ENCODE peak calls at places on chromosome 11, in seven cellular contexts. One of them, this sample, is unnamed.
A peak's percentile ranks its signal among the peaks of the same experiment; 100 is the strongest.

GRCh38 chr11:118648291-118648690 is 31.2 kb downstream of the TREH start:
- DNase-seq in cardiac fibroblast: no peak
- DNase-seq in stimulated activated CD4-positive, alpha-beta T cell treated with anti-CD3 and anti-CD28 coated beads, Interleukin-12 subunit alpha, Interleukin-12 subunit beta, amount 100 ng/mL, for 48 hours: no peak
- DNase-seq in frontal cortex: no peak
- DNase-seq in activated naive CD4-positive, alpha-beta T cell treated with Interleukin-2 at 50 U/mL for 16 hours: no peak
- DNase-seq in Calu3: no peak
- DNase-seq in NCI-H748 treated with DMSO at 0.1 percent for 48 hours: no peak
- DNase-seq in this sample: no peak

GRCh38 chr11:93895106-93895862 is 44.9 kb upstream of the VSTM5 start:
- DNase-seq in Calu3: peak; percentile 32
- DNase-seq in activated naive CD4-positive, alpha-beta T cell treated with Interleukin-2 at 50 U/mL for 16 hours: no peak
- DNase-seq in frontal cortex: peak; percentile 40
- DNase-seq in NCI-H748 treated with DMSO at 0.1 percent for 48 hours: peak; percentile 38
- DNase-seq in stimulated activated CD4-positive, alpha-beta T cell treated with anti-CD3 and anti-CD28 coated beads, Interleukin-12 subunit alpha, Interleukin-12 subunit beta, amount 100 ng/mL, for 48 hours: no peak
- DNase-seq in cardiac fibroblast: peak; percentile 80
- DNase-seq in this sample: no peak

GRCh38 chr11:17428261-17428660 is 39.8 kb upstream of the KCNJ11 start:
- DNase-seq in frontal cortex: no peak
- DNase-seq in activated naive CD4-positive, alpha-beta T cell treated with Interleukin-2 at 50 U/mL for 16 hours: no peak
- DNase-seq in stimulated activated CD4-positive, alpha-beta T cell treated with anti-CD3 and anti-CD28 coated beads, Interleukin-12 subunit alpha, Interleukin-12 subunit beta, amount 100 ng/mL, for 48 hours: no peak
- DNase-seq in cardiac fibroblast: no peak
- DNase-seq in Calu3: no peak
- DNase-seq in NCI-H748 treated with DMSO at 0.1 percent for 48 hours: no peak
- DNase-seq in this sample: no peak

GRCh38 chr11:20080032-20080685 is 80.1 kb downstream of the DBX1 start:
- DNase-seq in activated naive CD4-positive, alpha-beta T cell treated with Interleukin-2 at 50 U/mL for 16 hours: no peak
- DNase-seq in NCI-H748 treated with DMSO at 0.1 percent for 48 hours: no peak
- DNase-seq in stimulated activated CD4-positive, alpha-beta T cell treated with anti-CD3 and anti-CD28 coated beads, Interleukin-12 subunit alpha, Interleukin-12 subunit beta, amount 100 ng/mL, for 48 hours: no peak
- DNase-seq in frontal cortex: no peak
- DNase-seq in cardiac fibroblast: no peak
- DNase-seq in Calu3: no peak
- DNase-seq in this sample: no peak

GRCh38 chr11:45736424-45736823 is 68.5 kb upstream of the SLC35C1 start:
- DNase-seq in Calu3: no peak
- DNase-seq in activated naive CD4-positive, alpha-beta T cell treated with Interleukin-2 at 50 U/mL for 16 hours: no peak
- DNase-seq in NCI-H748 treated with DMSO at 0.1 percent for 48 hours: no peak
- DNase-seq in cardiac fibroblast: peak; percentile 71
- DNase-seq in stimulated activated CD4-positive, alpha-beta T cell treated with anti-CD3 and anti-CD28 coated beads, Interleukin-12 subunit alpha, Interleukin-12 subunit beta, amount 100 ng/mL, for 48 hours: no peak
- DNase-seq in frontal cortex: no peak
- DNase-seq in this sample: no peak

GRCh38 chr11:135074397-135074998 is 662.5 kb upstream of the B3GAT1 start:
- DNase-seq in cardiac fibroblast: peak; percentile 2
- DNase-seq in activated naive CD4-positive, alpha-beta T cell treated with Interleukin-2 at 50 U/mL for 16 hours: no peak
- DNase-seq in frontal cortex: no peak
- DNase-seq in stimulated activated CD4-positive, alpha-beta T cell treated with anti-CD3 and anti-CD28 coated beads, Interleukin-12 subunit alpha, Interleukin-12 subunit beta, amount 100 ng/mL, for 48 hours: no peak
- DNase-seq in Calu3: no peak
- DNase-seq in NCI-H748 treated with DMSO at 0.1 percent for 48 hours: no peak
- DNase-seq in this sample: no peak

GRCh38 chr11:126115820-126116319 is 53.2 kb upstream of the CDON start:
- DNase-seq in frontal cortex: peak; percentile 57
- DNase-seq in cardiac fibroblast: peak; percentile 44
- DNase-seq in stimulated activated CD4-positive, alpha-beta T cell treated with anti-CD3 and anti-CD28 coated beads, Interleukin-12 subunit alpha, Interleukin-12 subunit beta, amount 100 ng/mL, for 48 hours: no peak
- DNase-seq in NCI-H748 treated with DMSO at 0.1 percent for 48 hours: peak; percentile 87
- DNase-seq in Calu3: peak; percentile 65
- DNase-seq in activated naive CD4-positive, alpha-beta T cell treated with Interleukin-2 at 50 U/mL for 16 hours: no peak
- DNase-seq in this sample: no peak

GRCh38 chr11:65116370-65117205 is 913 bp downstream of the ZNHIT2 start:
- DNase-seq in cardiac fibroblast: peak; percentile 57
- DNase-seq in NCI-H748 treated with DMSO at 0.1 percent for 48 hours: no peak
- DNase-seq in frontal cortex: no peak
- DNase-seq in stimulated activated CD4-positive, alpha-beta T cell treated with anti-CD3 and anti-CD28 coated beads, Interleukin-12 subunit alpha, Interleukin-12 subunit beta, amount 100 ng/mL, for 48 hours: peak; percentile 67
- DNase-seq in activated naive CD4-positive, alpha-beta T cell treated with Interleukin-2 at 50 U/mL for 16 hours: peak; percentile 72
- DNase-seq in Calu3: peak; percentile 48
- DNase-seq in this sample: no peak

GRCh38 chr11:3959015-3959917 is 103.8 kb downstream of the STIM1 start:
- DNase-seq in NCI-H748 treated with DMSO at 0.1 percent for 48 hours: no peak
- DNase-seq in Calu3: peak; percentile 5
- DNase-seq in stimulated activated CD4-positive, alpha-beta T cell treated with anti-CD3 and anti-CD28 coated beads, Interleukin-12 subunit alpha, Interleukin-12 subunit beta, amount 100 ng/mL, for 48 hours: no peak
- DNase-seq in frontal cortex: no peak
- DNase-seq in activated naive CD4-positive, alpha-beta T cell treated with Interleukin-2 at 50 U/mL for 16 hours: no peak
- DNase-seq in cardiac fibroblast: peak; percentile 87
- DNase-seq in this sample: no peak

GRCh38 chr11:76788661-76789442 is 5.7 kb downstream of the TSKU start:
- DNase-seq in cardiac fibroblast: no peak
- DNase-seq in stimulated activated CD4-positive, alpha-beta T cell treated with anti-CD3 and anti-CD28 coated beads, Interleukin-12 subunit alpha, Interleukin-12 subunit beta, amount 100 ng/mL, for 48 hours: no peak
- DNase-seq in NCI-H748 treated with DMSO at 0.1 percent for 48 hours: no peak
- DNase-seq in Calu3: peak; percentile 93
- DNase-seq in frontal cortex: no peak
- DNase-seq in activated naive CD4-positive, alpha-beta T cell treated with Interleukin-2 at 50 U/mL for 16 hours: no peak
- DNase-seq in this sample: no peak

GRCh38 chr11:123371506-123372297 is 58.4 kb upstream of the GRAMD1B start:
- DNase-seq in frontal cortex: no peak
- DNase-seq in cardiac fibroblast: no peak
- DNase-seq in activated naive CD4-positive, alpha-beta T cell treated with Interleukin-2 at 50 U/mL for 16 hours: no peak
- DNase-seq in Calu3: no peak
- DNase-seq in NCI-H748 treated with DMSO at 0.1 percent for 48 hours: no peak
- DNase-seq in stimulated activated CD4-positive, alpha-beta T cell treated with anti-CD3 and anti-CD28 coated beads, Interleukin-12 subunit alpha, Interleukin-12 subunit beta, amount 100 ng/mL, for 48 hours: no peak
- DNase-seq in this sample: no peak

GRCh38 chr11:8719260-8720190 is 36.9 kb downstream of the RPL27A start:
- DNase-seq in frontal cortex: peak; percentile 42
- DNase-seq in cardiac fibroblast: peak; percentile 95
- DNase-seq in NCI-H748 treated with DMSO at 0.1 percent for 48 hours: no peak
- DNase-seq in stimulated activated CD4-positive, alpha-beta T cell treated with anti-CD3 and anti-CD28 coated beads, Interleukin-12 subunit alpha, Interleukin-12 subunit beta, amount 100 ng/mL, for 48 hours: no peak
- DNase-seq in Calu3: peak; percentile 48
- DNase-seq in activated naive CD4-positive, alpha-beta T cell treated with Interleukin-2 at 50 U/mL for 16 hours: no peak
- DNase-seq in this sample: peak; percentile 27

GRCh38 chr11:126415128-126415527 is 59.6 kb downstream of the ST3GAL4 start:
- DNase-seq in stimulated activated CD4-positive, alpha-beta T cell treated with anti-CD3 and anti-CD28 coated beads, Interleukin-12 subunit alpha, Interleukin-12 subunit beta, amount 100 ng/mL, for 48 hours: no peak
- DNase-seq in frontal cortex: peak; percentile 51
- DNase-seq in Calu3: no peak
- DNase-seq in activated naive CD4-positive, alpha-beta T cell treated with Interleukin-2 at 50 U/mL for 16 hours: no peak
- DNase-seq in cardiac fibroblast: peak; percentile 31
- DNase-seq in NCI-H748 treated with DMSO at 0.1 percent for 48 hours: no peak
- DNase-seq in this sample: peak; percentile 35

GRCh38 chr11:76391811-76392475 is 10.8 kb downstream of the GVQW3 start:
- DNase-seq in NCI-H748 treated with DMSO at 0.1 percent for 48 hours: no peak
- DNase-seq in stimulated activated CD4-positive, alpha-beta T cell treated with anti-CD3 and anti-CD28 coated beads, Interleukin-12 subunit alpha, Interleukin-12 subunit beta, amount 100 ng/mL, for 48 hours: no peak
- DNase-seq in activated naive CD4-positive, alpha-beta T cell treated with Interleukin-2 at 50 U/mL for 16 hours: no peak
- DNase-seq in cardiac fibroblast: no peak
- DNase-seq in Calu3: no peak
- DNase-seq in frontal cortex: no peak
- DNase-seq in this sample: no peak

GRCh38 chr11:76740772-76741171 is 42.4 kb upstream of the TSKU start:
- DNase-seq in frontal cortex: no peak
- DNase-seq in activated naive CD4-positive, alpha-beta T cell treated with Interleukin-2 at 50 U/mL for 16 hours: no peak
- DNase-seq in stimulated activated CD4-positive, alpha-beta T cell treated with anti-CD3 and anti-CD28 coated beads, Interleukin-12 subunit alpha, Interleukin-12 subunit beta, amount 100 ng/mL, for 48 hours: no peak
- DNase-seq in cardiac fibroblast: no peak
- DNase-seq in NCI-H748 treated with DMSO at 0.1 percent for 48 hours: no peak
- DNase-seq in Calu3: no peak
- DNase-seq in this sample: no peak

GRCh38 chr11:72525466-72525865 is 91.1 kb upstream of the CLPB start:
- DNase-seq in Calu3: no peak
- DNase-seq in cardiac fibroblast: no peak
- DNase-seq in NCI-H748 treated with DMSO at 0.1 percent for 48 hours: no peak
- DNase-seq in frontal cortex: no peak
- DNase-seq in stimulated activated CD4-positive, alpha-beta T cell treated with anti-CD3 and anti-CD28 coated beads, Interleukin-12 subunit alpha, Interleukin-12 subunit beta, amount 100 ng/mL, for 48 hours: no peak
- DNase-seq in activated naive CD4-positive, alpha-beta T cell treated with Interleukin-2 at 50 U/mL for 16 hours: no peak
- DNase-seq in this sample: no peak

GRCh38 chr11:21988477-21988876 is 204.4 kb upstream of the ANO5 start:
- DNase-seq in stimulated activated CD4-positive, alpha-beta T cell treated with anti-CD3 and anti-CD28 coated beads, Interleukin-12 subunit alpha, Interleukin-12 subunit beta, amount 100 ng/mL, for 48 hours: no peak
- DNase-seq in frontal cortex: no peak
- DNase-seq in Calu3: no peak
- DNase-seq in NCI-H748 treated with DMSO at 0.1 percent for 48 hours: no peak
- DNase-seq in cardiac fibroblast: peak; percentile 14
- DNase-seq in activated naive CD4-positive, alpha-beta T cell treated with Interleukin-2 at 50 U/mL for 16 hours: no peak
- DNase-seq in this sample: no peak

GRCh38 chr11:104968856-104969776 is 742 bp upstream of the CASP4 start:
- DNase-seq in Calu3: peak; percentile 4
- DNase-seq in frontal cortex: no peak
- DNase-seq in activated naive CD4-positive, alpha-beta T cell treated with Interleukin-2 at 50 U/mL for 16 hours: no peak
- DNase-seq in NCI-H748 treated with DMSO at 0.1 percent for 48 hours: peak; percentile 39
- DNase-seq in cardiac fibroblast: peak; percentile 64
- DNase-seq in stimulated activated CD4-positive, alpha-beta T cell treated with anti-CD3 and anti-CD28 coated beads, Interleukin-12 subunit alpha, Interleukin-12 subunit beta, amount 100 ng/mL, for 48 hours: no peak
- DNase-seq in this sample: no peak

GRCh38 chr11:61022311-61023085 is 51.0 kb downstream of the CD6 start:
- DNase-seq in frontal cortex: peak; percentile 48
- DNase-seq in activated naive CD4-positive, alpha-beta T cell treated with Interleukin-2 at 50 U/mL for 16 hours: peak; percentile 50
- DNase-seq in Calu3: no peak
- DNase-seq in cardiac fibroblast: no peak
- DNase-seq in NCI-H748 treated with DMSO at 0.1 percent for 48 hours: no peak
- DNase-seq in stimulated activated CD4-positive, alpha-beta T cell treated with anti-CD3 and anti-CD28 coated beads, Interleukin-12 subunit alpha, Interleukin-12 subunit beta, amount 100 ng/mL, for 48 hours: no peak
- DNase-seq in this sample: no peak

GRCh38 chr11:66691311-66691980 is 13.8 kb upstream of the RBM4B start:
- DNase-seq in frontal cortex: no peak
- DNase-seq in NCI-H748 treated with DMSO at 0.1 percent for 48 hours: no peak
- DNase-seq in activated naive CD4-positive, alpha-beta T cell treated with Interleukin-2 at 50 U/mL for 16 hours: no peak
- DNase-seq in Calu3: no peak
- DNase-seq in stimulated activated CD4-positive, alpha-beta T cell treated with anti-CD3 and anti-CD28 coated beads, Interleukin-12 subunit alpha, Interleukin-12 subunit beta, amount 100 ng/mL, for 48 hours: no peak
- DNase-seq in cardiac fibroblast: no peak
- DNase-seq in this sample: no peak

GRCh38 chr11:353315-353857 is 15.9 kb upstream of the B4GALNT4 start:
- DNase-seq in frontal cortex: no peak
- DNase-seq in stimulated activated CD4-positive, alpha-beta T cell treated with anti-CD3 and anti-CD28 coated beads, Interleukin-12 subunit alpha, Interleukin-12 subunit beta, amount 100 ng/mL, for 48 hours: no peak
- DNase-seq in activated naive CD4-positive, alpha-beta T cell treated with Interleukin-2 at 50 U/mL for 16 hours: no peak
- DNase-seq in cardiac fibroblast: peak; percentile 73
- DNase-seq in Calu3: peak; percentile 25
- DNase-seq in NCI-H748 treated with DMSO at 0.1 percent for 48 hours: no peak
- DNase-seq in this sample: peak; percentile 80

GRCh38 chr11:114478768-114479167 is 39.5 kb downstream of the REXO2 start:
- DNase-seq in activated naive CD4-positive, alpha-beta T cell treated with Interleukin-2 at 50 U/mL for 16 hours: no peak
- DNase-seq in frontal cortex: no peak
- DNase-seq in cardiac fibroblast: peak; percentile 29
- DNase-seq in NCI-H748 treated with DMSO at 0.1 percent for 48 hours: no peak
- DNase-seq in Calu3: no peak
- DNase-seq in stimulated activated CD4-positive, alpha-beta T cell treated with anti-CD3 and anti-CD28 coated beads, Interleukin-12 subunit alpha, Interleukin-12 subunit beta, amount 100 ng/mL, for 48 hours: no peak
- DNase-seq in this sample: no peak

GRCh38 chr11:118415051-118415738 is 13.8 kb downstream of the ATP5MG start:
- DNase-seq in Calu3: no peak
- DNase-seq in activated naive CD4-positive, alpha-beta T cell treated with Interleukin-2 at 50 U/mL for 16 hours: no peak
- DNase-seq in frontal cortex: no peak
- DNase-seq in cardiac fibroblast: no peak
- DNase-seq in NCI-H748 treated with DMSO at 0.1 percent for 48 hours: no peak
- DNase-seq in stimulated activated CD4-positive, alpha-beta T cell treated with anti-CD3 and anti-CD28 coated beads, Interleukin-12 subunit alpha, Interleukin-12 subunit beta, amount 100 ng/mL, for 48 hours: no peak
- DNase-seq in this sample: no peak

GRCh38 chr11:46389450-46390330 is 1.9 kb downstream of the CHRM4 start:
- DNase-seq in activated naive CD4-positive, alpha-beta T cell treated with Interleukin-2 at 50 U/mL for 16 hours: peak; percentile 57
- DNase-seq in cardiac fibroblast: peak; percentile 69
- DNase-seq in frontal cortex: peak; percentile 87
- DNase-seq in NCI-H748 treated with DMSO at 0.1 percent for 48 hours: peak; percentile 61
- DNase-seq in stimulated activated CD4-positive, alpha-beta T cell treated with anti-CD3 and anti-CD28 coated beads, Interleukin-12 subunit alpha, Interleukin-12 subunit beta, amount 100 ng/mL, for 48 hours: peak; percentile 43
- DNase-seq in Calu3: peak; percentile 89
- DNase-seq in this sample: no peak

GRCh38 chr11:117823294-117823940 is 1.1 kb downstream of the FXYD2 start:
- DNase-seq in cardiac fibroblast: no peak
- DNase-seq in activated naive CD4-positive, alpha-beta T cell treated with Interleukin-2 at 50 U/mL for 16 hours: no peak
- DNase-seq in frontal cortex: no peak
- DNase-seq in NCI-H748 treated with DMSO at 0.1 percent for 48 hours: no peak
- DNase-seq in stimulated activated CD4-positive, alpha-beta T cell treated with anti-CD3 and anti-CD28 coated beads, Interleukin-12 subunit alpha, Interleukin-12 subunit beta, amount 100 ng/mL, for 48 hours: no peak
- DNase-seq in Calu3: no peak
- DNase-seq in this sample: no peak

This sample was measured in hypothalamus.